ENCODE peak calls at places on chromosome 3, in eight cellular contexts. One of them, this sample, is unnamed. For H3K27me3, the result is how much of the 10 kb centered on the place peaks cover.

GRCh38 chr3:56799251-56799882 is 2.4 kb downstream of the ARHGEF3 start:
- DNase-seq in PC-9: no peak
- DNase-seq in psoas muscle: no peak
- DNase-seq in brain microvascular endothelial cell: no peak
- DNase-seq in DND-41: peak
- DNase-seq in A673: peak
- DNase-seq in lower lobe of right lung: no peak
- DNase-seq in vagina: no peak
- DNase-seq in this sample: no peak

GRCh38 chr3:42117175-42118008 is 26.2 kb downstream of the TRAK1 start:
- DNase-seq in PC-9: peak
- DNase-seq in psoas muscle: peak
- DNase-seq in lower lobe of right lung: peak
- DNase-seq in vagina: no peak
- DNase-seq in A673: peak
- DNase-seq in brain microvascular endothelial cell: peak
- DNase-seq in DND-41: peak
- DNase-seq in this sample: no peak

GRCh38 chr3:14124223-14124614 is 451 bp downstream of the CHCHD4 start:
- DNase-seq in lower lobe of right lung: peak
- DNase-seq in PC-9: no peak
- DNase-seq in A673: peak
- DNase-seq in DND-41: peak
- DNase-seq in vagina: peak
- DNase-seq in brain microvascular endothelial cell: no peak
- DNase-seq in psoas muscle: peak
- DNase-seq in this sample: peak

GRCh38 chr3:167864559-167864887 is 129.0 kb downstream of the SERPINI1 start:
- DNase-seq in vagina: no peak
- DNase-seq in psoas muscle: no peak
- DNase-seq in brain microvascular endothelial cell: peak
- DNase-seq in DND-41: no peak
- DNase-seq in PC-9: no peak
- DNase-seq in A673: no peak
- DNase-seq in lower lobe of right lung: no peak
- DNase-seq in this sample: no peak

GRCh38 chr3:128946411-128946810 is 47.5 kb downstream of the CFAP92 start:
- DNase-seq in A673: no peak
- DNase-seq in DND-41: no peak
- DNase-seq in brain microvascular endothelial cell: no peak
- DNase-seq in PC-9: no peak
- DNase-seq in lower lobe of right lung: no peak
- DNase-seq in vagina: no peak
- DNase-seq in psoas muscle: no peak
- DNase-seq in this sample: no peak

GRCh38 chr3:16589120-16589519 is 16.1 kb downstream of the DAZL start:
- DNase-seq in lower lobe of right lung: no peak
- DNase-seq in PC-9: no peak
- DNase-seq in psoas muscle: no peak
- DNase-seq in A673: no peak
- DNase-seq in DND-41: no peak
- DNase-seq in vagina: no peak
- DNase-seq in brain microvascular endothelial cell: no peak
- DNase-seq in this sample: no peak

GRCh38 chr3:5301671-5302297 is 114.3 kb downstream of the EDEM1 start:
- DNase-seq in brain microvascular endothelial cell: no peak
- DNase-seq in psoas muscle: no peak
- DNase-seq in lower lobe of right lung: no peak
- DNase-seq in PC-9: no peak
- DNase-seq in A673: no peak
- DNase-seq in DND-41: no peak
- DNase-seq in vagina: no peak
- DNase-seq in this sample: no peak

GRCh38 chr3:15211934-15212333 is 5.9 kb downstream of the CAPN7 start:
- DNase-seq in brain microvascular endothelial cell: no peak
- DNase-seq in lower lobe of right lung: no peak
- DNase-seq in A673: no peak
- DNase-seq in PC-9: no peak
- DNase-seq in vagina: no peak
- DNase-seq in psoas muscle: no peak
- DNase-seq in DND-41: no peak
- DNase-seq in this sample: no peak

GRCh38 chr3:107426223-107426622 is 49.0 kb downstream of the CCDC54 start:
- DNase-seq in A673: no peak
- DNase-seq in lower lobe of right lung: no peak
- DNase-seq in DND-41: no peak
- DNase-seq in psoas muscle: no peak
- DNase-seq in brain microvascular endothelial cell: no peak
- DNase-seq in vagina: no peak
- DNase-seq in PC-9: no peak
- DNase-seq in this sample: no peak

GRCh38 chr3:186099178-186099577 is 9.7 kb downstream of the ETV5 start:
- DNase-seq in lower lobe of right lung: peak
- DNase-seq in brain microvascular endothelial cell: peak
- DNase-seq in DND-41: no peak
- DNase-seq in A673: peak
- DNase-seq in vagina: no peak
- DNase-seq in psoas muscle: peak
- DNase-seq in PC-9: peak
- DNase-seq in this sample: no peak

GRCh38 chr3:177119829-177120228 is 77.5 kb downstream of the TBL1XR1 start:
- DNase-seq in lower lobe of right lung: no peak
- DNase-seq in vagina: no peak
- DNase-seq in psoas muscle: no peak
- DNase-seq in A673: no peak
- DNase-seq in PC-9: no peak
- DNase-seq in DND-41: no peak
- DNase-seq in brain microvascular endothelial cell: no peak
- DNase-seq in this sample: no peak

GRCh38 chr3:65713016-65713415 is 325.7 kb downstream of the MAGI1 start:
- DNase-seq in vagina: no peak
- DNase-seq in A673: peak
- DNase-seq in psoas muscle: no peak
- DNase-seq in DND-41: no peak
- DNase-seq in brain microvascular endothelial cell: peak
- DNase-seq in PC-9: no peak
- DNase-seq in lower lobe of right lung: no peak
- DNase-seq in this sample: no peak

GRCh38 chr3:98986073-98986472 is 84.6 kb upstream of the DCBLD2 start:
- DNase-seq in PC-9: peak
- DNase-seq in lower lobe of right lung: no peak
- DNase-seq in DND-41: no peak
- DNase-seq in A673: peak
- DNase-seq in vagina: no peak
- DNase-seq in brain microvascular endothelial cell: peak
- DNase-seq in psoas muscle: no peak
- DNase-seq in this sample: no peak

GRCh38 chr3:178498866-178499265 is 37.4 kb upstream of the KCNMB2 start:
- DNase-seq in DND-41: no peak
- DNase-seq in brain microvascular endothelial cell: no peak
- DNase-seq in PC-9: no peak
- DNase-seq in lower lobe of right lung: no peak
- DNase-seq in vagina: no peak
- DNase-seq in A673: peak
- DNase-seq in psoas muscle: no peak
- DNase-seq in this sample: no peak

GRCh38 chr3:67376416-67376815 is 278.0 kb downstream of the SUCLG2 start:
- DNase-seq in lower lobe of right lung: no peak
- DNase-seq in A673: no peak
- DNase-seq in DND-41: no peak
- DNase-seq in PC-9: no peak
- DNase-seq in psoas muscle: no peak
- DNase-seq in brain microvascular endothelial cell: no peak
- DNase-seq in vagina: no peak
- DNase-seq in this sample: no peak
- TF ChIP-seq CTCF in lower lobe of right lung: no peak
- TF ChIP-seq CTCF in A673: no peak
- TF ChIP-seq CTCF in DND-41: no peak
- TF ChIP-seq CTCF in PC-9: no peak
- TF ChIP-seq CTCF in psoas muscle: no peak
- TF ChIP-seq CTCF in brain microvascular endothelial cell: no peak
- TF ChIP-seq CTCF in vagina: no peak
- TF ChIP-seq CTCF in this sample: no peak

GRCh38 chr3:37456270-37456708 is 281.9 kb upstream of the LRRFIP2 start:
- DNase-seq in vagina: no peak
- DNase-seq in brain microvascular endothelial cell: peak
- DNase-seq in A673: peak
- DNase-seq in PC-9: no peak
- DNase-seq in lower lobe of right lung: peak
- DNase-seq in DND-41: no peak
- DNase-seq in psoas muscle: peak
- DNase-seq in this sample: no peak
- H3K27ac ChIP-seq in vagina: peak
- H3K27ac ChIP-seq in brain microvascular endothelial cell: no peak
- H3K27ac ChIP-seq in A673: peak
- H3K27ac ChIP-seq in PC-9: no peak
- H3K27ac ChIP-seq in lower lobe of right lung: peak
- H3K27ac ChIP-seq in DND-41: no peak
- H3K27ac ChIP-seq in psoas muscle: peak
- H3K27ac ChIP-seq in this sample: no peak

GRCh38 chr3:133289322-133289721 is 110.5 kb upstream of the BFSP2 start:
- DNase-seq in brain microvascular endothelial cell: no peak
- DNase-seq in vagina: no peak
- DNase-seq in psoas muscle: no peak
- DNase-seq in PC-9: no peak
- DNase-seq in DND-41: no peak
- DNase-seq in lower lobe of right lung: no peak
- DNase-seq in A673: no peak
- DNase-seq in this sample: no peak

GRCh38 chr3:133282239-133282638 is 117.6 kb upstream of the BFSP2 start:
- DNase-seq in psoas muscle: no peak
- DNase-seq in DND-41: no peak
- DNase-seq in vagina: no peak
- DNase-seq in lower lobe of right lung: no peak
- DNase-seq in brain microvascular endothelial cell: peak
- DNase-seq in A673: no peak
- DNase-seq in PC-9: no peak
- DNase-seq in this sample: no peak

GRCh38 chr3:133280591-133280990 is 119.3 kb upstream of the BFSP2 start:
- DNase-seq in PC-9: no peak
- DNase-seq in psoas muscle: no peak
- DNase-seq in vagina: no peak
- DNase-seq in lower lobe of right lung: no peak
- DNase-seq in A673: no peak
- DNase-seq in brain microvascular endothelial cell: no peak
- DNase-seq in DND-41: no peak
- DNase-seq in this sample: no peak

GRCh38 chr3:133283958-133284807 is 115.7 kb upstream of the BFSP2 start:
- DNase-seq in A673: no peak
- DNase-seq in DND-41: no peak
- DNase-seq in PC-9: no peak
- DNase-seq in psoas muscle: no peak
- DNase-seq in lower lobe of right lung: no peak
- DNase-seq in brain microvascular endothelial cell: no peak
- DNase-seq in vagina: no peak
- DNase-seq in this sample: no peak
- H3K27me3 ChIP-seq in A673: under half
- H3K27me3 ChIP-seq in DND-41: under half
- H3K27me3 ChIP-seq in PC-9: under half
- H3K27me3 ChIP-seq in psoas muscle: under half
- H3K27me3 ChIP-seq in lower lobe of right lung: under half
- H3K27me3 ChIP-seq in brain microvascular endothelial cell: under half
- H3K27me3 ChIP-seq in vagina: under half
- H3K27me3 ChIP-seq in this sample: under half

DNA sequence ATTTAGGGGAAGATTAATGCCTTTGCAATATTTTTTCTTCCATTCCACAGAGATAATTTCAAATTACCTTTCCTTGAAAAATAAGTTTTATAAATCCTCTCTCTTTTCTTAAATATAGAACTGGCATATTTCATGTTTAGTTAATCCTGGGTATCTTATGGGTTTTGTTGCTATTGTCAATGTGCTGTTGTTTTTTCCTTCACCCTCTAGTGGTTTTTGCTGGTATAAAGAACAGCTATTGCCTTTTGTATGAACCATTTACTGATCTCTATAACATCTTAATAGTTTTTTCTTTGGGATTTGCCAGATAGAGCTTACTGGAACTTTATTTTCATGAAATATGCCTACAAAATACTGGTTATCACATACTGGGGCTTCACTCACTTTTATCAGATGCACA is 359.6 kb upstream of the DPPA4 start:
- DNase-seq in PC-9: no peak
- DNase-seq in psoas muscle: no peak
- DNase-seq in A673: no peak
- DNase-seq in lower lobe of right lung: no peak
- DNase-seq in DND-41: no peak
- DNase-seq in vagina: no peak
- DNase-seq in brain microvascular endothelial cell: no peak
- DNase-seq in this sample: no peak
- TF ChIP-seq CTCF in PC-9: peak
- TF ChIP-seq CTCF in psoas muscle: no peak
- TF ChIP-seq CTCF in A673: no peak
- TF ChIP-seq CTCF in lower lobe of right lung: no peak
- TF ChIP-seq CTCF in DND-41: no peak
- TF ChIP-seq CTCF in vagina: no peak
- TF ChIP-seq CTCF in brain microvascular endothelial cell: peak
- TF ChIP-seq CTCF in this sample: no peak

DNA sequence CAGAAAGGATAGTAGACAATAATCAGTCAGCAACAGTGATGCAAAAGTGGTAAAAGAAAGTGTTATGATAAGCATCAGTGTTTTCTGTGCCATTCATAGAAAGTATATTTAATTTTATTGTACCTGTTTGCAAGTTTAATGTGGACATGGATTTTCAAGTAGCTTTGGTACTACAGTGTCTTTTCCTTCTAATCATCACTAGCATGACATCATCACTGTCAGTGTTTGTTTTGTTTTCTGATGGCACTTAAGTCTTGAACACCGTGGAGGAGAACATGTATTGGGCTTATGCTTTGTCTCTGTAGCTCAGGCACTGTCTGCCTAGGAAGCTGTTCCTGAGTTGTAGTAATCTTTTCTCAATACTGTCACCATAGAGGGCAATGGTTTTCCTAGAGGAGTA is 41.9 kb downstream of the SETD5 start:
- DNase-seq in DND-41: no peak
- DNase-seq in lower lobe of right lung: no peak
- DNase-seq in vagina: no peak
- DNase-seq in brain microvascular endothelial cell: no peak
- DNase-seq in A673: no peak
- DNase-seq in psoas muscle: no peak
- DNase-seq in PC-9: no peak
- DNase-seq in this sample: no peak
- H3K27ac ChIP-seq in DND-41: no peak
- H3K27ac ChIP-seq in lower lobe of right lung: no peak
- H3K27ac ChIP-seq in vagina: no peak
- H3K27ac ChIP-seq in brain microvascular endothelial cell: no peak
- H3K27ac ChIP-seq in A673: no peak
- H3K27ac ChIP-seq in psoas muscle: no peak
- H3K27ac ChIP-seq in PC-9: no peak
- H3K27ac ChIP-seq in this sample: no peak

GRCh38 chr3:63970596-63971468 is 52.5 kb downstream of the PSMD6 start:
- DNase-seq in DND-41: no peak
- DNase-seq in A673: no peak
- DNase-seq in psoas muscle: no peak
- DNase-seq in vagina: no peak
- DNase-seq in brain microvascular endothelial cell: no peak
- DNase-seq in lower lobe of right lung: no peak
- DNase-seq in PC-9: no peak
- DNase-seq in this sample: no peak
- H3K27me3 ChIP-seq in DND-41: under half
- H3K27me3 ChIP-seq in A673: under half
- H3K27me3 ChIP-seq in psoas muscle: under half
- H3K27me3 ChIP-seq in vagina: under half
- H3K27me3 ChIP-seq in brain microvascular endothelial cell: under half
- H3K27me3 ChIP-seq in lower lobe of right lung: under half
- H3K27me3 ChIP-seq in PC-9: under half
- H3K27me3 ChIP-seq in this sample: under half

GRCh38 chr3:190514163-190515153 is 573 bp downstream of the IL1RAP start:
- DNase-seq in brain microvascular endothelial cell: peak
- DNase-seq in DND-41: peak
- DNase-seq in A673: peak
- DNase-seq in PC-9: peak
- DNase-seq in lower lobe of right lung: peak
- DNase-seq in vagina: no peak
- DNase-seq in psoas muscle: peak
- DNase-seq in this sample: peak
- TF ChIP-seq CTCF in brain microvascular endothelial cell: peak
- TF ChIP-seq CTCF in DND-41: peak
- TF ChIP-seq CTCF in A673: peak
- TF ChIP-seq CTCF in PC-9: no peak
- TF ChIP-seq CTCF in lower lobe of right lung: no peak
- TF ChIP-seq CTCF in vagina: no peak
- TF ChIP-seq CTCF in psoas muscle: no peak
- TF ChIP-seq CTCF in this sample: no peak